ENCODE peak calls at places on chromosomes 3 and 15, in nine cellular contexts. P, T, C, I, G, J, N, H and W are unnamed samples.

GRCh38 chr3:108099679-108100428 is 9.0 kb upstream of the CD47 start:
- DNase-seq in J (no peak), T (no peak), P (peak), I (no peak), N (no peak), H (peak), G (no peak), C (peak), W (no peak)

GRCh38 chr3:34405159-34405558 is 606.7 kb downstream of the PDCD6IP start:
- DNase-seq in H (no peak), G (no peak), P (no peak), T (no peak), I (no peak), C (no peak), J (no peak), N (no peak), W (no peak)

GRCh38 chr3:195008816-195009215 is 262.1 kb downstream of the XXYLT1 start:
- DNase-seq in G (no peak), T (no peak), J (no peak), C (no peak), H (no peak), I (no peak), P (peak), N (no peak), W (no peak)

GRCh38 chr3:59939826-59940426 is 890.1 kb upstream of the CFAP20DC start:
- DNase-seq in I (no peak), J (no peak), C (no peak), H (no peak), N (no peak), T (no peak), P (no peak), G (no peak), W (no peak)

GRCh38 chr3:183278479-183279088 is 25.5 kb downstream of the B3GNT5 start:
- DNase-seq in G (no peak), N (no peak), P (no peak), T (no peak), C (no peak), I (no peak), H (no peak), J (no peak), W (no peak)

GRCh38 chr3:134312072-134312872 is 61.6 kb upstream of the RYK start:
- DNase-seq in N (no peak), H (no peak), C (peak), I (no peak), J (no peak), G (no peak), T (no peak), P (no peak), W (peak)

GRCh38 chr3:148742127-148742526 is 44.4 kb downstream of the AGTR1 start:
- DNase-seq in H (no peak), G (no peak), I (no peak), T (no peak), J (no peak), C (no peak), P (no peak), N (no peak), W (no peak)

GRCh38 chr15:64599716-64600115 is 139.3 kb downstream of the ZNF609 start:
- DNase-seq in G (no peak), C (no peak), P (no peak), N (no peak), H (no peak), I (no peak), T (no peak), J (no peak), W (no peak)

GRCh38 chr3:39592729-39593128 is 125.2 kb downstream of the MOBP start:
- DNase-seq in P (no peak), N (no peak), I (no peak), T (no peak), J (no peak), G (no peak), H (no peak), C (no peak), W (no peak)

GRCh38 chr15:52068004-52068403 is 44.6 kb downstream of the BCL2L10 start:
- DNase-seq in H (no peak), J (no peak), I (no peak), C (no peak), P (no peak), T (no peak), G (no peak), N (no peak), W (no peak)

GRCh38 chr3:148880681-148881080 is 15.6 kb downstream of the CPA3 start:
- DNase-seq in T (peak), C (no peak), P (no peak), G (no peak), I (peak), J (no peak), N (no peak), H (peak), W (peak)

GRCh38 chr3:138963161-138963560 is 16.1 kb downstream of the FOXL2NB start:
- DNase-seq in P (no peak), T (no peak), C (no peak), J (no peak), H (no peak), G (no peak), N (no peak), I (no peak), W (no peak)

GRCh38 chr3:162142511-162142910 is 645.9 kb downstream of the OTOL1 start:
- DNase-seq in J (no peak), N (no peak), H (no peak), I (no peak), C (no peak), T (no peak), G (no peak), P (no peak), W (no peak)

GRCh38 chr3:172323894-172324590 is 124.2 kb downstream of the GHSR start:
- DNase-seq in G (no peak), T (no peak), C (no peak), H (no peak), P (no peak), N (no peak), J (no peak), I (no peak), W (no peak)

GRCh38 chr3:98573231-98573728 is 20.1 kb downstream of the CPOX start:
- DNase-seq in P (no peak), I (no peak), G (no peak), N (no peak), T (no peak), C (no peak), H (no peak), J (peak), W (no peak)

GRCh38 chr3:74129056-74129455 is 485.4 kb downstream of the CNTN3 start:
- DNase-seq in J (no peak), C (no peak), H (no peak), P (no peak), T (no peak), I (no peak), G (no peak), N (no peak), W (no peak)

GRCh38 chr3:136659253-136659652 is 92.9 kb downstream of the STAG1 start:
- DNase-seq in T (no peak), I (peak), G (peak), J (peak), P (no peak), H (no peak), C (no peak), N (peak), W (no peak)

GRCh38 chr15:50556642-50557371 is 10.3 kb upstream of the USP50 start:
- DNase-seq in P (no peak), I (no peak), G (no peak), J (no peak), C (no peak), T (no peak), H (no peak), N (no peak), W (no peak)

GRCh38 chr15:79400650-79401049 is 31.5 kb upstream of the MINAR1 start:
- DNase-seq in T (no peak), H (no peak), G (no peak), J (no peak), C (no peak), N (no peak), P (no peak), I (no peak), W (no peak)

GRCh38 chr3:73774645-73775044 is 149.9 kb upstream of the PDZRN3 start:
- DNase-seq in T (no peak), H (no peak), C (no peak), J (no peak), I (no peak), N (no peak), P (no peak), G (no peak), W (no peak)

GRCh38 chr3:195159117-195159818 is 111.7 kb downstream of the XXYLT1 start:
- DNase-seq in I (no peak), J (no peak), P (no peak), G (no peak), N (no peak), H (no peak), C (no peak), T (no peak), W (no peak)

GRCh38 chr15:80991446-80991845 is 1.8 kb upstream of the MESD start:
- DNase-seq in C (no peak), J (no peak), H (no peak), N (peak), G (no peak), I (no peak), P (peak), T (peak), W (no peak)

GRCh38 chr3:10620833-10621082 is 115.4 kb upstream of the ATP2B2 start:
- DNase-seq in N (no peak), P (no peak), G (no peak), H (no peak), C (no peak), J (no peak), I (no peak), T (no peak), W (no peak)

GRCh38 chr15:48966595-48967301 is 3.0 kb upstream of the SHC4 start:
- DNase-seq in H (peak), J (no peak), N (no peak), C (no peak), G (no peak), T (peak), I (no peak), P (no peak), W (no peak)

GRCh38 chr3:190424478-190425439 is 24.9 kb downstream of the TMEM207 start:
- DNase-seq in H (no peak), P (peak), C (peak), I (peak), T (peak), J (peak), N (peak), G (peak), W (peak)

GRCh38 chr3:9074079-9074478 is 110.8 kb upstream of the RAD18 start:
- DNase-seq in N (no peak), C (no peak), H (no peak), G (no peak), J (no peak), P (no peak), T (no peak), I (no peak), W (no peak)

GRCh38 chr15:98597666-98598065 is 50.7 kb upstream of the IGF1R start:
- DNase-seq in I (no peak), H (no peak), P (no peak), C (no peak), N (no peak), J (no peak), T (no peak), G (no peak), W (no peak)

GRCh38 chr3:82163907-82164520 is 402.6 kb upstream of the GBE1 start:
- DNase-seq in I (no peak), N (no peak), G (no peak), H (no peak), T (peak), P (no peak), C (no peak), J (no peak), W (no peak)